ENCODE peak calls at places on chromosomes 5 and 9, in nine cellular contexts. K is nephron progenitor cell; X is T-helper 2 cell treated with Interferon-gamma antibody and Interleukin-4, amounts not matched to agents 5 μg/mL and 100 μg/mL, for 36 hours; I is NCI-H1417; B is foreskin fibroblast; P is head of caudate nucleus; G is left cardiac atrium; T is cardiac muscle cell; V is smooth muscle cell of the brain vasculature. D is an unnamed sample.

GRCh38 chr5:88663793-88664216 is 219.2 kb downstream of the MEF2C start:
- DNase-seq in K (no peak), X (no peak), I (no peak), B (no peak), P (peak), G (no peak), T (no peak), V (no peak), D (no peak)

GRCh38 chr5:59583810-59584562 is 309.5 kb downstream of the PDE4D start:
- DNase-seq in K (no peak), X (no peak), I (peak), B (no peak), P (no peak), G (no peak), T (no peak), V (no peak), D (no peak)

GRCh38 chr9:89877051-89878002 is 272.5 kb downstream of the GADD45G start:
- DNase-seq in K (no peak), X (no peak), I (no peak), B (no peak), P (no peak), G (no peak), T (no peak), V (no peak), D (no peak)

GRCh38 chr5:56818409-56819026 is 3.2 kb downstream of the MAP3K1 start:
- DNase-seq in K (no peak), X (no peak), I (no peak), B (no peak), P (no peak), G (no peak), T (peak), V (no peak), D (no peak)

GRCh38 chr9:94806307-94806893 is 79.9 kb downstream of the AOPEP start:
- DNase-seq in K (no peak), X (no peak), I (peak), B (no peak), P (no peak), G (no peak), T (no peak), V (no peak), D (no peak)

GRCh38 chr9:101736723-101737122 is 1.7 kb downstream of the GRIN3A start:
- DNase-seq in K (peak), X (no peak), I (no peak), B (no peak), P (no peak), G (peak), T (no peak), V (no peak), D (no peak)

GRCh38 chr9:19922476-19923118 is 133.8 kb upstream of the SLC24A2 start:
- DNase-seq in K (peak), X (no peak), I (peak), B (peak), P (peak), G (no peak), T (peak), V (peak), D (no peak)

GRCh38 chr5:90640484-90641059 is 82.0 kb downstream of the ADGRV1 start:
- DNase-seq in K (peak), X (no peak), I (peak), B (no peak), P (no peak), G (no peak), T (no peak), V (no peak), D (no peak)

GRCh38 chr9:112819635-112820496 is 69.3 kb downstream of the SNX30 start:
- DNase-seq in K (peak), X (no peak), I (peak), B (peak), P (no peak), G (peak), T (peak), V (peak), D (no peak)

GRCh38 chr9:113317777-113318176 is 14.6 kb upstream of the RNF183 start:
- DNase-seq in K (no peak), X (no peak), I (no peak), B (peak), P (no peak), G (no peak), T (peak), V (no peak), D (no peak)

GRCh38 chr9:113941056-113941455 is 64.9 kb downstream of the ZNF618 start:
- DNase-seq in K (no peak), X (no peak), I (no peak), B (no peak), P (no peak), G (no peak), T (peak), V (no peak), D (no peak)

GRCh38 chr9:93578844-93579243 is 2.5 kb downstream of the PHF2 start:
- DNase-seq in K (no peak), X (no peak), I (no peak), B (no peak), P (no peak), G (peak), T (no peak), V (no peak), D (no peak)

GRCh38 chr9:77907581-77907980 is 124.0 kb downstream of the GNAQ start:
- DNase-seq in K (no peak), X (no peak), I (no peak), B (no peak), P (no peak), G (no peak), T (no peak), V (no peak), D (no peak)

GRCh38 chr5:150406120-150407096 is 6.3 kb downstream of the CD74 start:
- DNase-seq in K (no peak), X (no peak), I (no peak), B (no peak), P (no peak), G (no peak), T (no peak), V (no peak), D (no peak)

GRCh38 chr9:137679249-137679648 is 60.4 kb downstream of the EHMT1 start:
- DNase-seq in K (no peak), X (no peak), I (peak), B (no peak), P (no peak), G (no peak), T (no peak), V (no peak), D (no peak)

GRCh38 chr5:1139366-1139765 is 27.5 kb upstream of the SLC12A7 start:
- DNase-seq in K (no peak), X (no peak), I (no peak), B (no peak), P (no peak), G (no peak), T (no peak), V (no peak), D (no peak)

GRCh38 chr5:28648108-28648507 is 1609.7 kb upstream of the CDH9 start:
- DNase-seq in K (no peak), X (no peak), I (peak), B (no peak), P (no peak), G (no peak), T (no peak), V (peak), D (no peak)

GRCh38 chr9:130862747-130863146 is 27.7 kb downstream of the ABL1 start:
- DNase-seq in K (no peak), X (no peak), I (no peak), B (no peak), P (no peak), G (no peak), T (no peak), V (no peak), D (no peak)

GRCh38 chr5:79236364-79236969 is 536 bp downstream of the JMY start:
- DNase-seq in K (peak), X (peak), I (peak), B (no peak), P (peak), G (no peak), T (peak), V (no peak), D (peak)

GRCh38 chr5:113606298-113607134 is 93.0 kb downstream of the YTHDC2 start:
- DNase-seq in K (peak), X (peak), I (peak), B (peak), P (peak), G (peak), T (peak), V (peak), D (peak)

GRCh38 chr5:90227688-90228087 is 181.9 kb downstream of the CETN3 start:
- DNase-seq in K (peak), X (no peak), I (no peak), B (no peak), P (no peak), G (peak), T (no peak), V (no peak), D (no peak)

GRCh38 chr5:146081685-146082084 is 23.7 kb downstream of the PLAC8L1 start:
- DNase-seq in K (no peak), X (no peak), I (peak), B (no peak), P (no peak), G (no peak), T (peak), V (no peak), D (no peak)

GRCh38 chr5:172446336-172447051 is 7.8 kb downstream of the SH3PXD2B start:
- DNase-seq in K (no peak), X (no peak), I (no peak), B (no peak), P (no peak), G (peak), T (no peak), V (no peak), D (no peak)

GRCh38 chr5:73591698-73592501 is 26.4 kb downstream of the UTP15 start:
- DNase-seq in K (no peak), X (no peak), I (peak), B (peak), P (no peak), G (no peak), T (peak), V (no peak), D (no peak)

GRCh38 chr5:1104327-1105006 is 7.4 kb downstream of the SLC12A7 start:
- DNase-seq in K (no peak), X (peak), I (no peak), B (no peak), P (no peak), G (no peak), T (no peak), V (no peak), D (peak)

GRCh38 chr5:45741110-45741509 is 44.9 kb upstream of the HCN1 start:
- DNase-seq in K (no peak), X (no peak), I (no peak), B (no peak), P (no peak), G (peak), T (no peak), V (no peak), D (no peak)

GRCh38 chr5:171419663-171420428 is 399 bp downstream of the FGF18 start:
- DNase-seq in K (peak), X (peak), I (no peak), B (peak), P (peak), G (no peak), T (peak), V (no peak), D (no peak)

GRCh38 chr9:37333288-37333687 is 89.2 kb upstream of the GRHPR start:
- DNase-seq in K (no peak), X (no peak), I (no peak), B (no peak), P (no peak), G (no peak), T (no peak), V (no peak), D (no peak)

GRCh38 chr5:120073722-120074121 is 390.4 kb upstream of the PRR16 start:
- DNase-seq in K (no peak), X (no peak), I (peak), B (no peak), P (no peak), G (no peak), T (no peak), V (no peak), D (no peak)

GRCh38 chr5:179873176-179873575 is 14.6 kb upstream of the MRNIP start:
- DNase-seq in K (no peak), X (no peak), I (no peak), B (no peak), P (no peak), G (no peak), T (no peak), V (no peak), D (no peak)

GRCh38 chr9:130467371-130467770 is 22.6 kb downstream of the ASS1 start:
- DNase-seq in K (peak), X (no peak), I (peak), B (no peak), P (no peak), G (no peak), T (no peak), V (no peak), D (no peak)